ENCODE peak calls at places on chromosomes 7 and 10, in four cellular contexts. I is trophoblast cell, G is mesenchymal stem cell, X is H1. U is an unnamed sample.

GRCh38 chr10:71084061-71084817 is 128.1 kb upstream of the UNC5B start:
- DNase-seq in I (no peak), X (peak), G (no peak), U (no peak)

GRCh38 chr7:36605261-36605660 is 119.0 kb downstream of the AOAH start:
- DNase-seq in I (no peak), G (no peak), X (no peak), U (no peak)

GRCh38 chr7:52758337-52758736 is 277.1 kb upstream of the POM121L12 start:
- DNase-seq in G (peak), X (no peak), I (no peak), U (no peak)

GRCh38 chr7:50359995-50360925 is 55.7 kb downstream of the IKZF1 start:
- DNase-seq in G (peak), I (no peak), X (no peak), U (no peak)

GRCh38 chr7:91824201-91824600 is 56.3 kb downstream of the MTERF1 start:
- DNase-seq in G (no peak), X (no peak), I (no peak), U (no peak)

GRCh38 chr7:41319601-41320000 is 383.3 kb downstream of the INHBA start:
- DNase-seq in G (no peak), X (no peak), I (no peak), U (no peak)

GRCh38 chr7:7639847-7640220 is 718 bp upstream of the UMAD1 start:
- DNase-seq in I (peak), G (peak), X (no peak), U (no peak)

GRCh38 chr10:125060486-125060850 is 99.9 kb downstream of the CTBP2 start:
- DNase-seq in I (no peak), X (no peak), G (no peak), U (no peak)

GRCh38 chr7:131546126-131546525 is 10.3 kb downstream of the PODXL start:
- DNase-seq in G (no peak), I (peak), X (no peak), U (no peak)

GRCh38 chr7:6238309-6238925 is 34.0 kb downstream of the CYTH3 start:
- DNase-seq in I (no peak), X (no peak), G (no peak), U (no peak)

GRCh38 chr7:144776447-144776846 is 59.4 kb downstream of the TPK1 start:
- DNase-seq in I (no peak), X (no peak), G (no peak), U (no peak)

GRCh38 chr10:13001041-13001886 is at the start of gene CCDC3:
- DNase-seq in X (peak), I (no peak), G (peak), U (peak)

GRCh38 chr7:99177165-99177564 is 30.8 kb downstream of the KPNA7 start:
- DNase-seq in I (no peak), X (no peak), G (no peak), U (no peak)

GRCh38 chr7:95917622-95918021 is 145.3 kb downstream of the DYNC1I1 start:
- DNase-seq in I (no peak), X (no peak), G (no peak), U (no peak)
- H3K4me3 ChIP-seq in I (no peak), X (no peak), G (no peak), U (no peak)

DNA sequence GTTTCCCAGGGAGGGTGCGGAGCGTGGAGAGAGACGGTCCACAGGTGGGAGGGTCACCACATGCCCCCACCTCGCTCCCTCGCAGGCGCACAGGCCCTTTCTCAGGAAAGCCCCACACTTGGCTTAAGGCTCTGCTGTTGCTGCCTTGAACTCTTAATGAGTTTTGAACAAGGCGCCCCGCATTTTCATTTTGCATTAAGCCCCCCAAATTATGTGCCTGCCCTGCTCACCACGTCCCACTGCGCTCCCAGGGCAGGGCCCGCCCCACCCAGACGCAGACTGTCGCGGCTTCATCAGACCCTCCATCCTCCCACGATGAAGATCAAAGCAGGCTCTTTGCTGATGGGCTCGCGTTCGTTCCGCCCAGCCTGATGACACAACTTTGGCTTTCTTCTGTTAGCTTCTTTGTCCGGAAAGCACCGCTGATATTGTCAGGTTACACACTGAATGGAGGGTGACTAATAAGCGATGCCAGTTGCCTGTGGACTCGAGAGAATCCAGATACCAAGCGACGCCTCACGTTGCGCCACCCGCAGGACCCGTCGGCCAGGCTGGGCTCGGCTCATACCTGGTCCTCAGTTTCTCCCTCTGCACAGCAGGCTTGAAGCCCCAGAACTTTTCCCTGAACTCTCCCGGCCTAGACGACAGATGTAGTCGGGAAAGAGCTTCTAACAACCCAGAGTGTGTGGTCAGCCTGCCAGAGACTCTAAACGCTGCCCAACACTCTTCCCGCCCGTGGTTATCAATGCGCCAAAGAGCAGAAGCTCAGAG is 9.5 kb downstream of the CALML3 start:
- DNase-seq in X (no peak), I (no peak), G (no peak), U (no peak)
- H2AFZ ChIP-seq in X (no peak), I (no peak), G (no peak), U (no peak)

GRCh38 chr7:4934419-4935025 is 24.5 kb downstream of the MMD2 start:
- DNase-seq in X (no peak), G (no peak), I (no peak), U (no peak)
- H2BK12ac ChIP-seq in X (no peak), G (no peak), I (no peak), U (no peak)

GRCh38 chr10:80442879-80443278 is 11.2 kb upstream of the TSPAN14 start:
- DNase-seq in X (no peak), G (peak), I (peak), U (no peak)

GRCh38 chr10:80444124-80444523 is 10.0 kb upstream of the TSPAN14 start:
- DNase-seq in X (no peak), I (no peak), G (no peak), U (no peak)

GRCh38 chr10:80443531-80443974 is 10.6 kb upstream of the TSPAN14 start:
- DNase-seq in I (peak), G (peak), X (no peak), U (no peak)

GRCh38 chr10:80444646-80445319 is 9.3 kb upstream of the TSPAN14 start:
- DNase-seq in G (peak), X (peak), I (peak), U (peak)

GRCh38 chr10:80441831-80442230 is 12.3 kb upstream of the TSPAN14 start:
- DNase-seq in G (no peak), X (no peak), I (peak), U (no peak)
- H3K4me3 ChIP-seq in G (no peak), X (no peak), I (no peak), U (no peak)

GRCh38 chr7:117630501-117630900 is 150.7 kb downstream of the CFTR start:
- DNase-seq in X (no peak), G (no peak), I (no peak), U (no peak)
- H2AFZ ChIP-seq in X (no peak), G (no peak), I (no peak), U (peak)

GRCh38 chr10:21508987-21509334 is 16.5 kb downstream of the SKIDA1 start:
- DNase-seq in G (no peak), X (peak), I (no peak), U (no peak)
- H2BK12ac ChIP-seq in G (peak), X (peak), I (peak), U (no peak)

GRCh38 chr10:29063806-29064644 is 224.8 kb upstream of the LYZL1 start:
- DNase-seq in G (peak), I (peak), X (no peak), U (no peak)
- H3K4me3 ChIP-seq in G (no peak), I (no peak), X (no peak), U (no peak)

GRCh38 chr7:94655562-94655883 is 410 bp downstream of the SGCE start:
- DNase-seq in X (no peak), G (no peak), I (no peak), U (peak)

GRCh38 chr7:94654764-94655561 is 970 bp downstream of the SGCE start:
- DNase-seq in I (peak), G (peak), X (peak), U (peak)

GRCh38 chr7:94656658-94656924 is 658 bp upstream of the SGCE start:
- DNase-seq in G (no peak), X (no peak), I (no peak), U (no peak)

GRCh38 chr7:94656925-94657731 is 1.2 kb upstream of the SGCE start:
- DNase-seq in X (peak), G (peak), I (peak), U (peak)

DNA sequence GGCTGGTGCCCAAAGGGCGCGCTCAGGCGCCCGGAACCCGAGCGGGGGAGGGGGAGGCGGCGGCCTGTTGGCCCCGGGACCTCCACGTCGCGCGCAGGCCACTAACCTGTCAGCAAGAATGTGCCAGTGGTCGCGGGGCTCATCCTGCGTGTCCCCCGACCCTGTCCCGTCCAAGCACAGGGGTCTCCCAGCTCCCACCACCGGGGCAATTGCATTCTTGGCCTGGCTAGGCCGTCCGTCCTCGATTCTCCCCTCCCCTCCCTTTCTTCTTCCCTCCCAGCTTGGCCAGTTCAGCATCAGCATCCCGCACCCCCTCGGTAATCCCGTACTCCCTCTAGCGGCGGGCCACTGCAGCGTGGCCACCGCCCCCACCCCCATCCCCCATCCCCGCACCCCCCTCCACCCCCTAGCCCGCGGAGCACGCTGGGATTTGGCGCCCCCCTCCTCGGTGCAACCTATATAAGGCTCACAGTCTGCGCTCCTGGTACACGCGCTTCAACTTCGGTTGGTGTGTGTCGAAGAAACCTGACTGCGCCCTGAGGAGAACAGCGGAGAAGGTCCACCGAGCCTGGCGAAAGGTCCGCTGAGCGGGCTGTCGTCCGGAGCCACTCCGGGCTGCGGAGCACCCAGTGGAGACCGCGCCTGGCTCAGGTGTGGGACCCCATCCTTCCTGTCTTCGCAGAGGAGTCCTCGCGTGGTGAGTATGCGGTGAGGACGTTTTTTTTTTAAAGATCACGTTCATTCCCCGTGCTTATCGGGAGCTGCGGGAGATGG is at the start of gene SGCE:
- DNase-seq in G (peak), X (peak), I (peak), U (peak)
- H2AFZ ChIP-seq in G (peak), X (peak), I (peak), U (peak)

DNA sequence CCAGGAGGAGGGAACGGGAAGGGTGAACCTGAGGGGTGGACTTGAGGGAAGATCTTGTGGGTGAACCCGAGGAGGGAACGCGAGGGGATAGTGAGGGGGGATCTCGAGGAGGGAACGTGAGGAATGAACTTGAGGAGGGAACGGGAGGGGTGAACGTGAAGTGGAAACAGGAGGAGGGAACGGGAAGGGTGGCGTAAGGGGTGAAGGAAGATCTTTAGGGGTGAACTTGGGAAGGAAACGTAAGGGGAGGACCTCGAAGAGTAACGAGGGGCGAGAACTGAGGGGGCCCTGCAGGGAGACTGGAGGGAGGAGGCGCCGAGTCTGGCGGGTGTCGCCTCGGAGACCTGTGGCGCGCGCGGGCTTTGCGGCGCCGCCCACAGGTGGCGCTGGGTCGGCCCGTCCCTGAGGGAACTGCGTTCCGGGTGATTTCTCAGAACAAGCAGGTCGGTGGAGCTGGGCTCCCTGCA is 677 bp downstream of the MYO3A start:
- DNase-seq in G (no peak), X (peak), I (peak), U (no peak)
- H2BK12ac ChIP-seq in G (no peak), X (peak), I (no peak), U (no peak)